ENCODE peak calls at places on chromosomes 4 and X, in nine cellular contexts. P, B, Q, O, S, D, F, C and W are unnamed samples. For H3K4me1, the result is how much of the 10 kb centered on the place peaks cover.

GRCh38 chr4:123524958-123525628 is 128.5 kb downstream of the SPRY1 start:
- DNase-seq in P (no peak), B (no peak), Q (no peak), O (no peak), S (no peak), D (no peak), F (peak), C (no peak), W (no peak)

GRCh38 chr4:111454961-111455360 is 690.3 kb upstream of the FAM241A start:
- DNase-seq in P (peak), B (no peak), Q (peak), O (no peak), S (no peak), D (no peak), F (no peak), C (peak), W (no peak)

GRCh38 chr4:7752649-7753048 is 187.0 kb downstream of the AFAP1 start:
- DNase-seq in P (no peak), B (no peak), Q (peak), O (no peak), S (no peak), D (no peak), F (peak), C (peak), W (no peak)

GRCh38 chrX:118536687-118537461 is 41.3 kb downstream of the DOCK11 start:
- DNase-seq in P (no peak), B (no peak), Q (no peak), O (peak), S (no peak), D (no peak), F (peak), C (peak), W (no peak)

GRCh38 chrX:2696698-2697215 is 5.7 kb downstream of the CD99 start:
- DNase-seq in P (no peak), B (no peak), Q (no peak), O (no peak), S (no peak), D (no peak), F (peak), C (peak), W (no peak)

GRCh38 chr4:159071969-159072765 is 30.7 kb upstream of the RAPGEF2 start:
- DNase-seq in P (no peak), B (no peak), Q (no peak), O (no peak), S (no peak), D (no peak), F (peak), C (no peak), W (no peak)

GRCh38 chrX:50838820-50839600 is 25.0 kb upstream of the SHROOM4 start:
- DNase-seq in P (no peak), B (no peak), Q (no peak), O (no peak), S (no peak), D (no peak), F (no peak), C (peak), W (peak)

GRCh38 chr4:82517043-82517442 is 44.7 kb downstream of the TMEM150C start:
- DNase-seq in P (no peak), B (no peak), Q (no peak), O (no peak), S (no peak), D (no peak), F (peak), C (peak), W (no peak)

GRCh38 chrX:68273887-68274286 is 159.4 kb downstream of the OPHN1 start:
- DNase-seq in P (no peak), B (peak), Q (no peak), O (no peak), S (no peak), D (no peak), F (peak), C (peak), W (no peak)

GRCh38 chr4:139656614-139657486 is 8.8 kb upstream of the MGST2 start:
- DNase-seq in P (peak), B (peak), Q (peak), O (peak), S (no peak), D (peak), F (peak), C (peak), W (peak)

GRCh38 chr4:187576751-187577150 is 418.8 kb upstream of the ZFP42 start:
- DNase-seq in P (no peak), B (no peak), Q (no peak), O (no peak), S (no peak), D (no peak), F (no peak), C (no peak), W (peak)

GRCh38 chr4:187578103-187578502 is 417.5 kb upstream of the ZFP42 start:
- DNase-seq in P (no peak), B (no peak), Q (no peak), O (no peak), S (no peak), D (no peak), F (peak), C (no peak), W (no peak)
- H3K4me1 ChIP-seq in P (under half), B (under half), Q (under half), O (under half), S (under half), D (under half), F (under half), C (under half), W (under half)

GRCh38 chr4:137705171-137705783 is 173.0 kb upstream of the PCDH18 start:
- DNase-seq in P (no peak), B (no peak), Q (no peak), O (peak), S (peak), D (no peak), F (peak), C (peak), W (no peak)
- H3K27ac ChIP-seq in P (no peak), B (peak), Q (no peak), O (peak), S (peak), D (peak), F (peak), C (peak), W (no peak)

GRCh38 chr4:180541678-180542077 is 1701.5 kb upstream of the TENM3 start:
- DNase-seq in P (no peak), B (no peak), Q (no peak), O (no peak), S (no peak), D (no peak), F (no peak), C (no peak), W (no peak)
- H3K4me1 ChIP-seq in P (under half), B (under half), Q (under half), O (under half), S (under half), D (under half), F (under half), C (under half), W (under half)

GRCh38 chr4:184261246-184261645 is 43.6 kb upstream of the ENPP6 start:
- DNase-seq in P (no peak), B (no peak), Q (no peak), O (no peak), S (no peak), D (no peak), F (no peak), C (no peak), W (no peak)

GRCh38 chr4:184263910-184264732 is 46.4 kb upstream of the ENPP6 start:
- DNase-seq in P (peak), B (peak), Q (peak), O (peak), S (peak), D (peak), F (peak), C (peak), W (peak)

GRCh38 chr4:184265566-184266351 is 48.1 kb upstream of the ENPP6 start:
- DNase-seq in P (no peak), B (no peak), Q (no peak), O (no peak), S (no peak), D (no peak), F (peak), C (peak), W (no peak)

GRCh38 chr4:184263461-184263860 is 45.8 kb upstream of the ENPP6 start:
- DNase-seq in P (no peak), B (no peak), Q (no peak), O (no peak), S (no peak), D (no peak), F (no peak), C (no peak), W (no peak)

DNA sequence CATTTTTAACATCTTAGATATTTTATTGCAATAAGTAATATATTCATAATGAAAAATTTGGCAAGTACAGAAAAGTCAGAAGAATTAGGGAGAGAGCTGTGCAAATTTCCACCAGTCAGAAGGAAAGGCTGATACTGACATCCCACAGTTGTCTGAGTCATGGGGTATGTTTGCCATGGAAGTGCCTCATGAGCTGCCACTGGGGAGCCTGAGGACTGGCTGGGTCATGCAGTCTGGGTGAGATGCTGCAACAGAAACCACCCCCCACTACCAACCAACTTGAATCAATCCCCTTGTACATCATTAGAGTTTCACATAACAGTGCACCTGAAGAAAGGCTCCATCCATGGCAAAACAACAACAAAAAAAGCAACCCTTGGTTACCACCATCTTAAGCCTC is 45.2 kb upstream of the ENPP6 start:
- DNase-seq in P (no peak), B (no peak), Q (no peak), O (no peak), S (no peak), D (no peak), F (peak), C (peak), W (no peak)
- H3K27ac ChIP-seq in P (no peak), B (no peak), Q (no peak), O (no peak), S (no peak), D (no peak), F (no peak), C (peak), W (no peak)

GRCh38 chr4:2803624-2804448 is 11.0 kb downstream of the SH3BP2 start:
- DNase-seq in P (peak), B (no peak), Q (peak), O (no peak), S (peak), D (peak), F (no peak), C (peak), W (no peak)
- H3K4me1 ChIP-seq in P (half or more), B (half or more), Q (half or more), O (under half), S (under half), D (half or more), F (under half), C (under half), W (under half)

GRCh38 chr4:77801260-77801608 is 17.9 kb downstream of the CNOT6L start:
- DNase-seq in P (no peak), B (no peak), Q (no peak), O (no peak), S (no peak), D (no peak), F (no peak), C (no peak), W (no peak)

GRCh38 chr4:77802406-77802805 is 16.8 kb downstream of the CNOT6L start:
- DNase-seq in P (no peak), B (no peak), Q (no peak), O (no peak), S (no peak), D (no peak), F (no peak), C (no peak), W (no peak)

GRCh38 chr4:77798385-77798784 is 20.8 kb downstream of the CNOT6L start:
- DNase-seq in P (no peak), B (no peak), Q (no peak), O (no peak), S (no peak), D (no peak), F (no peak), C (no peak), W (no peak)

GRCh38 chr4:77800483-77801259 is 18.5 kb downstream of the CNOT6L start:
- DNase-seq in P (no peak), B (no peak), Q (no peak), O (no peak), S (no peak), D (no peak), F (peak), C (peak), W (no peak)

DNA sequence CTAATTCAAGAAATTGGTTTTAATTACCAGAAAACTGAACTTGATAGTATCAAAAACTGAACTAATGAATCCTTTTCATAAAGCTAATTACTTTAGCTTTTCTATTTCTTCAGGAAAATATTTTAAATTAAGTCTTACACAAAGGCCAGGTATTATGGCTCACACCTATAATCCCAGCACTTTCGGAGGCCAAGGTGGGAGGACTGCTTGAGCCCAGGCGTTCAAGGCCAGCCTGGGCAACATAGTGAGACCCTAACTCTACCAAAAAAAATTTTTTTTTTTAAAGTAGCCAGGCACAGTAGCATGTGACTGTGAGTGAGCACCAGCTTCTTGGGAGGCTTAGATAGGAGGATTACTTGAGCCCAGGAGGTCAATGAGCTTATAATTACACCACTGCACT is 19.1 kb downstream of the CNOT6L start:
- DNase-seq in P (no peak), B (no peak), Q (no peak), O (no peak), S (no peak), D (no peak), F (no peak), C (no peak), W (no peak)
- H3K27ac ChIP-seq in P (no peak), B (peak), Q (no peak), O (no peak), S (no peak), D (peak), F (no peak), C (peak), W (no peak)

GRCh38 chr4:76755756-76756155 is 142.2 kb downstream of the SOWAHB start:
- DNase-seq in P (no peak), B (no peak), Q (no peak), O (no peak), S (no peak), D (no peak), F (no peak), C (no peak), W (no peak)
- H3K4me1 ChIP-seq in P (under half), B (under half), Q (under half), O (under half), S (under half), D (under half), F (under half), C (half or more), W (under half)

DNA sequence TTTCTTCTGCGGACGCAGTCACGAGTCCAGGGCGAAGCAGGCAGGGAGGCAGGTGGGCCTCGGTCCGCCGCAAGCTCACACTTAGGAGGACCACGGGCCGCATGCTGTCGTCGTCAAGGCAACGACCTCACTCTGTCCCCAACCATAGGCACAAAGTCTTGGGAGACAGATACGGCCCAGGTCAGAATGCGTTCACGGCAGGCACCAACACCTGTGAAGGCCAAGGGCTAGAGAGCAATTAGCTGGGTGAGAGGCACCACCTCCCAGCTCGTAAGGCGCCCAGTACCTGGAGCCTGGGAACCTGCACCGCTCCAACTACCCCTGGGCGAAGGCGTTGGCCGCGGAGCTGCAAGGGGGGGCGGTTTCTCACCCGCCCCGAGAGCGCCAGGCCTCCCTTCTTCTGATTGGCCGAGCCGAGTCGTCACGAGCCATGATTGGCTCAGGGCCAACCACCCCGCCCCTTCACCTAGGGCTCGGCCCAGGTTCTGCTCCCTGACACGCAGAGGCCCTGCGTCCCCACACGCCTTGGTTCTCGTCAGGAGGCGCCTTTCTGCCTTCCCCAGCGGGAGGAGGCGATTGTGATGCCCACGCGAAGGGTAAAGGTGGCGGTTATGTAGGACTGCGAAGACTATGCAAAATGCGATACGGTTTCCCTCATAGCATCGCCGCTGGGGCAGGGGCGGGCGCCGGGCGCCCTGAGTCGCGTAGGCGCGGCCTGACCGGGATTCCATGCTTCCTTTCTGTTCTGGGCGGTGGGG is at the start of gene CDKL2:
- DNase-seq in P (peak), B (peak), Q (peak), O (peak), S (peak), D (peak), F (no peak), C (peak), W (no peak)
- H3K27ac ChIP-seq in P (peak), B (no peak), Q (peak), O (peak), S (peak), D (peak), F (no peak), C (no peak), W (no peak)

GRCh38 chr4:2814627-2815026 is 21.7 kb downstream of the SH3BP2 start:
- DNase-seq in P (no peak), B (no peak), Q (peak), O (no peak), S (no peak), D (no peak), F (no peak), C (no peak), W (no peak)

GRCh38 chr4:2817136-2817535 is 24.3 kb downstream of the SH3BP2 start:
- DNase-seq in P (no peak), B (no peak), Q (no peak), O (no peak), S (no peak), D (no peak), F (no peak), C (no peak), W (no peak)

GRCh38 chr4:2817701-2818350 is 24.9 kb downstream of the SH3BP2 start:
- DNase-seq in P (no peak), B (no peak), Q (peak), O (peak), S (no peak), D (peak), F (no peak), C (peak), W (peak)

GRCh38 chr4:2818351-2818939 is 25.2 kb upstream of the ADD1 start:
- DNase-seq in P (no peak), B (no peak), Q (peak), O (peak), S (no peak), D (no peak), F (no peak), C (peak), W (no peak)

GRCh38 chr4:2816401-2816954 is 23.6 kb downstream of the SH3BP2 start:
- DNase-seq in P (no peak), B (no peak), Q (no peak), O (no peak), S (no peak), D (no peak), F (no peak), C (no peak), W (no peak)
- H3K4me1 ChIP-seq in P (half or more), B (under half), Q (under half), O (under half), S (under half), D (under half), F (under half), C (under half), W (under half)

GRCh38 chr4:40300371-40301162 is 34.6 kb upstream of the CHRNA9 start:
- DNase-seq in P (no peak), B (no peak), Q (no peak), O (no peak), S (no peak), D (no peak), F (no peak), C (no peak), W (no peak)

GRCh38 chr4:40301592-40301991 is 33.5 kb upstream of the CHRNA9 start:
- DNase-seq in P (no peak), B (no peak), Q (no peak), O (no peak), S (no peak), D (no peak), F (no peak), C (no peak), W (peak)

GRCh38 chr4:40299704-40300336 is 35.3 kb upstream of the CHRNA9 start:
- DNase-seq in P (no peak), B (no peak), Q (no peak), O (no peak), S (no peak), D (no peak), F (no peak), C (peak), W (no peak)

GRCh38 chr4:40295572-40295971 is 39.6 kb upstream of the CHRNA9 start:
- DNase-seq in P (no peak), B (no peak), Q (no peak), O (no peak), S (no peak), D (no peak), F (no peak), C (no peak), W (no peak)

GRCh38 chr4:40299126-40299525 is 36.0 kb upstream of the CHRNA9 start:
- DNase-seq in P (no peak), B (no peak), Q (no peak), O (no peak), S (no peak), D (no peak), F (no peak), C (no peak), W (no peak)
- H3K27ac ChIP-seq in P (no peak), B (no peak), Q (no peak), O (no peak), S (no peak), D (no peak), F (no peak), C (no peak), W (no peak)